ENCODE peak calls at places on chromosomes 5 and 9, in ten cellular contexts. U, X, T, D, E, Y, Z, A, O and L are unnamed samples.

GRCh38 chr5:586751-587285 is 25.3 kb upstream of the CEP72 start:
- DNase-seq in U (no peak), X (no peak), T (peak), D (no peak), E (no peak), Y (peak), Z (no peak), A (no peak), O (no peak), L (no peak)

GRCh38 chr9:115063058-115063850 is 54.7 kb downstream of the TNC start:
- DNase-seq in U (no peak), X (no peak), T (no peak), D (no peak), E (peak), Y (no peak), Z (no peak), A (peak), O (peak), L (no peak)

GRCh38 chr5:174900176-174900692 is 175.9 kb downstream of the MSX2 start:
- DNase-seq in U (peak), X (no peak), T (no peak), D (no peak), E (no peak), Y (no peak), Z (no peak), A (no peak), O (no peak), L (no peak)

GRCh38 chr9:34139477-34140146 is 13.1 kb upstream of the DCAF12 start:
- DNase-seq in U (peak), X (no peak), T (peak), D (peak), E (no peak), Y (peak), Z (peak), A (peak), O (peak), L (peak)

GRCh38 chr9:130688070-130688469 is 5.5 kb upstream of the EXOSC2 start:
- DNase-seq in U (no peak), X (no peak), T (no peak), D (no peak), E (no peak), Y (no peak), Z (no peak), A (no peak), O (no peak), L (no peak)

GRCh38 chr5:127447822-127448221 is 69.6 kb upstream of the PRRC1 start:
- DNase-seq in U (no peak), X (no peak), T (no peak), D (no peak), E (no peak), Y (no peak), Z (no peak), A (peak), O (peak), L (no peak)

GRCh38 chr5:146872191-146872590 is 6.4 kb downstream of the PPP2R2B start:
- DNase-seq in U (no peak), X (no peak), T (no peak), D (no peak), E (no peak), Y (no peak), Z (no peak), A (no peak), O (no peak), L (no peak)

GRCh38 chr9:76023715-76024195 is 133.3 kb downstream of the PCSK5 start:
- DNase-seq in U (no peak), X (no peak), T (no peak), D (no peak), E (peak), Y (no peak), Z (no peak), A (no peak), O (no peak), L (no peak)

GRCh38 chr9:34644766-34645314 is 1.6 kb upstream of the GALT start:
- DNase-seq in U (no peak), X (no peak), T (no peak), D (no peak), E (no peak), Y (no peak), Z (no peak), A (no peak), O (no peak), L (no peak)

GRCh38 chr9:87859137-87859536 is 23.5 kb upstream of the SPATA31E1 start:
- DNase-seq in U (no peak), X (no peak), T (no peak), D (no peak), E (no peak), Y (no peak), Z (no peak), A (no peak), O (no peak), L (no peak)

GRCh38 chr5:9498541-9499497 is 47.1 kb downstream of the SEMA5A start:
- DNase-seq in U (no peak), X (no peak), T (peak), D (no peak), E (no peak), Y (no peak), Z (no peak), A (peak), O (peak), L (no peak)

GRCh38 chr5:77709993-77710392 is 66.1 kb downstream of the TBCA start:
- DNase-seq in U (peak), X (no peak), T (no peak), D (no peak), E (no peak), Y (no peak), Z (no peak), A (no peak), O (no peak), L (no peak)

GRCh38 chr5:12023614-12024241 is 119.5 kb upstream of the CTNND2 start:
- DNase-seq in U (peak), X (no peak), T (peak), D (no peak), E (peak), Y (no peak), Z (no peak), A (peak), O (peak), L (no peak)

GRCh38 chr5:146560205-146560812 is 44.3 kb upstream of the GPR151 start:
- DNase-seq in U (no peak), X (no peak), T (peak), D (no peak), E (no peak), Y (no peak), Z (no peak), A (peak), O (no peak), L (no peak)

GRCh38 chr9:4979224-4979623 is 5.8 kb upstream of the JAK2 start:
- DNase-seq in U (no peak), X (no peak), T (no peak), D (no peak), E (no peak), Y (no peak), Z (no peak), A (no peak), O (peak), L (no peak)

GRCh38 chr9:113950195-113951031 is 74.3 kb downstream of the ZNF618 start:
- DNase-seq in U (no peak), X (no peak), T (no peak), D (no peak), E (no peak), Y (no peak), Z (no peak), A (no peak), O (no peak), L (no peak)

GRCh38 chr5:154652746-154653417 is 102.3 kb upstream of the LARP1 start:
- DNase-seq in U (peak), X (no peak), T (no peak), D (no peak), E (no peak), Y (no peak), Z (no peak), A (no peak), O (no peak), L (no peak)

GRCh38 chr9:91427873-91428272 is 4.2 kb upstream of the NFIL3 start:
- DNase-seq in U (no peak), X (no peak), T (no peak), D (no peak), E (no peak), Y (no peak), Z (no peak), A (peak), O (peak), L (no peak)

GRCh38 chr5:68214472-68215207 is 916 bp upstream of the PIK3R1 start:
- DNase-seq in U (peak), X (no peak), T (peak), D (no peak), E (peak), Y (no peak), Z (no peak), A (no peak), O (peak), L (no peak)

GRCh38 chr9:31137151-31137849 is 1247.1 kb upstream of the ACO1 start:
- DNase-seq in U (no peak), X (no peak), T (peak), D (no peak), E (no peak), Y (no peak), Z (no peak), A (peak), O (peak), L (no peak)